ENCODE peak calls at places on chromosome 19, in five cellular contexts. D, N, W, Q and B are unnamed samples.

GRCh38 chr19:46288896-46289588 is 7.8 kb upstream of the HIF3A start:
- DNase-seq in N (peak), W (peak), D (peak), Q (no peak), B (peak)

GRCh38 chr19:35670686-35671085 is 4.4 kb downstream of the UPK1A start:
- DNase-seq in D (no peak), N (no peak), W (no peak), Q (no peak), B (no peak)

GRCh38 chr19:37907735-37908066 is 693 bp downstream of the SIPA1L3 start:
- DNase-seq in D (no peak), W (no peak), N (no peak), Q (no peak), B (no peak)

GRCh38 chr19:14090509-14091085 is at the start of gene SAMD1:
- DNase-seq in W (peak), N (peak), D (peak), Q (peak), B (peak)

GRCh38 chr19:38335949-38336637 is 463 bp downstream of the CATSPERG start:
- DNase-seq in Q (peak), D (peak), W (peak), N (peak), B (peak)

GRCh38 chr19:10461047-10461949 is 41.0 kb downstream of the PDE4A start:
- DNase-seq in Q (peak), W (peak), D (peak), N (peak), B (peak)

GRCh38 chr19:21022996-21023395 is 2.5 kb downstream of the ZNF430 start:
- DNase-seq in W (peak), N (peak), Q (no peak), D (no peak), B (no peak)

GRCh38 chr19:8631425-8631819 is 989 bp downstream of the NFILZ start:
- DNase-seq in W (no peak), Q (no peak), D (no peak), N (peak), B (no peak)

GRCh38 chr19:53112286-53112685 is 9.1 kb upstream of the ZNF160 start:
- DNase-seq in W (no peak), N (no peak), D (no peak), Q (no peak), B (no peak)

GRCh38 chr19:47284324-47284899 is 9.7 kb downstream of the INAFM1 start:
- DNase-seq in W (peak), Q (no peak), N (peak), D (no peak), B (no peak)

GRCh38 chr19:49850487-49851342 is at the start of gene PTOV1:
- DNase-seq in W (peak), Q (peak), N (peak), D (peak), B (peak)

GRCh38 chr19:11017275-11018035 is 56.6 kb downstream of the SMARCA4 start:
- DNase-seq in D (no peak), Q (no peak), N (no peak), W (no peak), B (no peak)

GRCh38 chr19:47215581-47215980 is 15.4 kb downstream of the BBC3 start:
- DNase-seq in D (no peak), Q (no peak), N (no peak), W (no peak), B (no peak)

GRCh38 chr19:33470040-33470330 is 51.6 kb downstream of the PEPD start:
- DNase-seq in D (no peak), W (no peak), Q (no peak), N (no peak), B (no peak)

GRCh38 chr19:55811340-55811739 is 20.5 kb downstream of the NLRP11 start:
- DNase-seq in W (no peak), D (no peak), Q (no peak), N (no peak), B (no peak)

GRCh38 chr19:55813906-55814305 is 17.9 kb downstream of the NLRP11 start:
- DNase-seq in D (no peak), W (no peak), Q (no peak), N (no peak), B (no peak)

GRCh38 chr19:55812449-55812848 is 19.4 kb downstream of the NLRP11 start:
- DNase-seq in W (no peak), Q (no peak), N (no peak), D (no peak), B (no peak)

DNA sequence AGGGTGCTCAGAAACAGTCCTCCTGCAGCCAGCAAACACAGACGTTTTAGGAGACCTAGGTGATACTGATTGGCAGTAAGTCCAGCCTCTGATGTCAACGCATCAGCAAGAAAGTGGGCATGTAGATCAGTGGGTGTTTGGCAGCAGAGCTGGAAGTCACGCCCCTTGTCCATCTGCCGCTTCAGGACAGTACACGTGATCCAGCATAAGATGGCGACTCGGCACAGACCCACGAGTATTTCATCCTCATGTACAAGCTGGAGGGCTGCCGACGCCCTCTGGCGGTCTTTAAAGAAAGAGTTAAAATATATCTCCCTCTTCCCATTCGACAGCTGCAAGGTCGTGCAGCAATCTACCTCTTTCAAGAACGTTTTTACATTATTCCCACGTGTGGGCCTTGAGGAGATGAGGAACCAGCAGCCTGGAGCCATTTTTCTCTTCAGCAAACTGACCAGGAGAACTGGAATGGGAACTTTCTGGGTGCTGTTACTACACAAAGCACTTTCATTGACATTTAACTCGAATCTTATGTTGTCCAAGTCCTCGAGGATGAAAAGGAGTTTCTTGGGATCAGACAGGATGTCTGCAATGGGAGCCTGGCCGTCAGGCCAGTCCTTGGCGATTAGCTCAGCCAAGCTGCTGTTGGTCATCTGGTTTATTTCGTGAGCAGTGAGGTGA is 22.3 kb downstream of the NLRP11 start:
- DNase-seq in Q (peak), W (peak), N (peak), D (peak), B (peak)
- H3K4me3 ChIP-seq in Q (no peak), W (no peak), N (no peak), D (no peak), B (no peak)

GRCh38 chr19:2016041-2016807 is 710 bp upstream of the BTBD2 start:
- DNase-seq in W (peak), N (peak), D (peak), Q (peak), B (peak)
- H3K4me3 ChIP-seq in W (peak), N (peak), D (peak), Q (peak), B (peak)

GRCh38 chr19:58196911-58197616 is 14.2 kb downstream of the ZNF274 start:
- DNase-seq in N (peak), Q (no peak), W (peak), D (no peak), B (no peak)
- H3K4me3 ChIP-seq in N (no peak), Q (no peak), W (no peak), D (no peak), B (no peak)

DNA sequence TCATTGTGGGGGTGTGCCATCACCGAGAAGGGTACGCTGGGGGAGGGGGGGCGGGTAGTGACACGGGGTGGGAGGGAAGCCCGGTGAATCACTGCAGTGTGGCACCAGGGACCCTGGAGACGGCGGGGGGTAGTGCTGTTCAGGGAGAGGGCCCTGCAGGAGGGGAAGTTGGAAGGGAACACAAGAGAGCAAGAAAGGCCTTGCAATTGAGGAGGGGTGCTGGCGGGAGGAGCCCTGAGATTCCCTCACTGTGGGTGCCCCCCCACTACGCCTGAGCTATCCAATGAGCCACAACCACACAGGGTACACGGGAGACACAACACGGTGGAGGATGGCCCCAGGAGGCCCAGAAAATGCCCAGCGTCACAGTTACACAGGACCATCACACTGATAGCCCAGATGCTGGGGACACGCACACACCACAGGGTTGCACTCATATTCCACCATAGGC is 516 bp upstream of the ATP1A3 start:
- DNase-seq in W (no peak), N (no peak), Q (no peak), D (no peak), B (no peak)
- H3K4me3 ChIP-seq in W (no peak), N (no peak), Q (no peak), D (peak), B (no peak)

GRCh38 chr19:56403261-56403660 is 871 bp upstream of the ZNF583 start:
- DNase-seq in D (no peak), N (peak), Q (no peak), W (no peak), B (no peak)
- H3K4me3 ChIP-seq in D (peak), N (peak), Q (peak), W (peak), B (peak)

GRCh38 chr19:12639901-12640613 is 26.5 kb downstream of the MAN2B1 start:
- DNase-seq in N (peak), D (peak), Q (peak), W (peak), B (peak)
- H3K4me3 ChIP-seq in N (peak), D (peak), Q (peak), W (peak), B (peak)

GRCh38 chr19:55257461-55258411 is 1.1 kb downstream of the PPP6R1 start:
- DNase-seq in N (no peak), W (no peak), D (no peak), Q (no peak), B (no peak)

GRCh38 chr19:55253842-55254624 is 4.8 kb downstream of the PPP6R1 start:
- DNase-seq in Q (no peak), D (no peak), N (no peak), W (no peak), B (no peak)

GRCh38 chr19:55256562-55257460 is 2.0 kb downstream of the PPP6R1 start:
- DNase-seq in N (no peak), D (no peak), W (no peak), Q (no peak), B (no peak)

GRCh38 chr19:55254625-55254977 is 4.2 kb downstream of the PPP6R1 start:
- DNase-seq in N (no peak), D (no peak), Q (no peak), W (no peak), B (no peak)

DNA sequence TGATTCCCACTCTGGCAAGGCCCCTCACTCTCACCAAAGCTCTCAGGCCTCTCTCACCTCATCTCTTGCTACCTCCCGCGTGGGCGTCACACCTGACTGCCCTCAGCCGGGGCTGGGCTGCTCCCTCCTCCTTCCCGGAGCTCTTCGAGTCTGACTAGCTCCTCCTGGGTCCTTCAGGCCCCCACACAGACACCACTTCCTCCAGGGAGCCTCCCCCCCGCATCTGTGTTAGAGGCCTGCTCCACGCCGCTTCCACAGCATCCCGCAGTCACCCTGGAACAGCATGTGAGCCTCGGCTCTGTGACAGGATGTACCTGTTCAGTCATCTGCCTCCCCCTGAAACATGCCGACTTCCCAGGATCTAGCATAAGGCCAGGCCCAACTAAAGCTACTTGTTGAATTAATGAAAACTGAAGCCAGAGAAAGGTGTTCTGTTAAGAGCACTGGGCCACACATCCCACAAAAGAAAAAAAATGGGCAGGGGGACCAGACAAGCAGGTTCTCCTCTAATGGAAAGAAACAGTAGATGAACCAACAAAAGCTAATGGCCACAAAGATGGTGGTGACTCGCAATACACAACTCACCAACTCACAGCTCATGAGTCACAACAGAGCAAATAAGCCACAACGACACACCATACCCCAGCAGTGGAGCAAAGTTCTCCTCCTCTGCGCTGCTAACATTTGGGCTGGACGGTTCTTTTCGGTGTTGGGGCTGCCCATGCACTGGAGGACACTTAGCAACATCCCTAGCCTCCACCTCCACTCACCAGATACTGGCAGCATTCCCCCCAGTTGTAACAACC is 3.0 kb downstream of the PPP6R1 start:
- DNase-seq in N (no peak), W (peak), Q (no peak), D (no peak), B (no peak)
- H3K4me3 ChIP-seq in N (no peak), W (no peak), Q (no peak), D (peak), B (no peak)

GRCh38 chr19:48814895-48815294 is 4.1 kb upstream of the BCAT2 start:
- DNase-seq in W (no peak), D (no peak), Q (no peak), N (no peak), B (no peak)

GRCh38 chr19:48810151-48810550 is 678 bp downstream of the BCAT2 start:
- DNase-seq in N (no peak), W (no peak), D (no peak), Q (no peak), B (no peak)

GRCh38 chr19:48813123-48813911 is 2.5 kb upstream of the BCAT2 start:
- DNase-seq in N (no peak), W (no peak), Q (peak), D (no peak), B (no peak)

GRCh38 chr19:48815870-48816501 is 5.2 kb upstream of the BCAT2 start:
- DNase-seq in W (peak), Q (no peak), D (no peak), N (no peak), B (no peak)

GRCh38 chr19:48812094-48812929 is 1.5 kb upstream of the BCAT2 start:
- DNase-seq in D (peak), N (peak), W (peak), Q (peak), B (peak)
- H3K4me3 ChIP-seq in D (peak), N (peak), W (peak), Q (peak), B (peak)

DNA sequence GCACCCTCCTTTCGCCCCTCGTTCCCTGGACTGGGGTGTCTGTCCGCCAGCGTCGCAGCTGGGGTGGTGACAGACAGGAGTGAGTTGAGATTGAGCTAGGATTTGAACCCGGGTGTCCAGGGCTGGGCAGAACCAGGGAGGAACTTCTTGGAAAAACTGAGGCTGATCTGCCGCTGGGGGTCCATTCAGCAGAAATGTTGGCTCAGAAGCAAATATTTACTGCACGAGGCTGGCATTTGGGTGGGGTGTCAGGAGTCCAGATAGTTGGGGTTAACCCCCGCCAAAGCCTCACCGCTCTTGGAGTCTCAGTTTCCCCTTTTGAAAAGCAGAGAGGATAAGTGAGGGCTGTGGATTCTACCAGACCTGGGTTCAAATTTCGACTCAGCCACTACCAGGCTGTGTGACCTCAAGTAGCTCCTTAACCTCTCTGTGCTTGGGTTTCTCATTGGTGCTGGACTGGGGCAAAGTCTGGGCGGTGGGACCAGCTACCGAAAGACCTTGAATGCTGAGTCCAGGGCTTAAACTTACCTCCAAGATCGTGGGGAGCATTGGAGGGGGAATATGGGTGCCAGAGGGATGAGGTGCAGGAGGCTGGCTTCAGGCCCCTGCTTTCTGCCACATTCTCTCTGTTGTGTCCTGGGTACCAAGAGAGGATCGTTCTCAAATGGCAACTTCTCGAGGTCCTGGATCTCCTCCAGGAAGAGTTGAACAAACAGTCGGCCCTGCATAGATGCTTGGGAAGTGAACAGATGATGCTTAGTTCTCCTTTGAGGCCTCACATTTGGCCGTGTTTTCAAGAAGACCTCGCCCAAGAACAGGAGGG is 21.1 kb downstream of the MAST3 start:
- DNase-seq in W (no peak), Q (no peak), N (peak), D (no peak), B (no peak)
- H3K4me3 ChIP-seq in W (peak), Q (peak), N (peak), D (peak), B (peak)

GRCh38 chr19:3518231-3518630 is 12.1 kb downstream of the FZR1 start:
- DNase-seq in N (no peak), D (no peak), Q (no peak), W (no peak), B (no peak)

GRCh38 chr19:3514930-3515329 is 8.8 kb downstream of the FZR1 start:
- DNase-seq in Q (no peak), D (no peak), W (no peak), N (no peak), B (no peak)

GRCh38 chr19:3515891-3516422 is 9.8 kb downstream of the FZR1 start:
- DNase-seq in D (no peak), N (no peak), W (no peak), Q (no peak), B (no peak)

GRCh38 chr19:3517638-3518037 is 11.5 kb downstream of the FZR1 start:
- DNase-seq in W (no peak), N (no peak), Q (no peak), D (no peak), B (no peak)

DNA sequence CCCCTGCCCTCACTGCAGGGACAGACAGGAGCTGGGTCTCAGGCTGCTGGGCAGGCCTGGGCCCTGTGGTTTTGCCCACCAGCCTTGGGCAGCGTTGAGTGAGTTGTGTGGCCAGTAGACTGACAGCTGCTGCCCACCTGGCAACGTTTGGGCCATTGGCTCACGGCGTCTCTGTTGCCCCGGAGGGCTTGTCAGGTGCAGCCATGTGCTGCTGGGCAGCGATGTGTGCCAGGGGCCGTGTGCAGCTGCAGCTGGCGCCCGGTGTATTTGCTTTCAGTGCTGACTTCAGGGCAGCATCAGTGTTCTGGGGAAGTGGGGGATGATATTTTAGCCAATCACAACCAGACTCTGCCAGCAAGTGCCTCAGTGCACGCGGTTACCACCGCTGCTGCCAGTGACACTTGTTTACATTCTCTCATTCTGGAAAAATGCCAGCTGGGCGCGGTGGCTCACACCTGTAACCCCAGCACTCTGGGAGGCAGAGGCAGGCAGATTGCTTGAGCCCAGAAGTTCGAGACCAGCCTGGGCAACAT is 10.6 kb downstream of the FZR1 start:
- DNase-seq in N (no peak), D (no peak), Q (peak), W (no peak), B (no peak)
- H3K4me3 ChIP-seq in N (no peak), D (no peak), Q (no peak), W (no peak), B (no peak)